ENCODE peak calls at places on chromosome 13, in six cellular contexts. M is A172; Z is stimulated activated CD8-positive, alpha-beta memory T cell treated with anti-CD3 and anti-CD28 coated beads, Interleukin-15, amount 100 ng/mL, for 4 hours; B is stimulated activated effector memory CD8-positive, alpha-beta T cell treated with anti-CD3 and anti-CD28 coated beads, Interleukin-12 subunit alpha, Interleukin-12 subunit beta, amount 100 ng/mL, for 72 hours; Q is glomerular endothelial cell; F is thoracic aorta. G is an unnamed sample.

GRCh38 chr13:98451676-98452105 is 125.2 kb downstream of the STK24 start:
- DNase-seq in M (no peak), Z (no peak), B (no peak), Q (no peak), F (peak; percentile 46), G (no peak)

GRCh38 chr13:30466358-30466714 is 600 bp upstream of the HMGB1 start:
- DNase-seq in M (peak; percentile 21), Z (no peak), B (no peak), Q (no peak), F (no peak), G (peak; percentile 60)

GRCh38 chr13:98556968-98557591 is 19.8 kb downstream of the STK24 start:
- DNase-seq in M (peak; percentile 29), Z (peak; percentile 30), B (no peak), Q (no peak), F (no peak), G (no peak)

GRCh38 chr13:87172166-87172825 is 498.9 kb upstream of the SLITRK5 start:
- DNase-seq in M (no peak), Z (no peak), B (no peak), Q (no peak), F (no peak), G (no peak)

GRCh38 chr13:67120872-67121531 is 109.1 kb downstream of the PCDH9 start:
- DNase-seq in M (no peak), Z (no peak), B (no peak), Q (no peak), F (no peak), G (no peak)

GRCh38 chr13:42894765-42895181 is 97.3 kb downstream of the EPSTI1 start:
- DNase-seq in M (no peak), Z (no peak), B (no peak), Q (peak; percentile 29), F (no peak), G (no peak)

GRCh38 chr13:32228330-32229041 is 86.7 kb downstream of the ZAR1L start:
- DNase-seq in M (peak; percentile 35), Z (no peak), B (no peak), Q (no peak), F (no peak), G (no peak)

GRCh38 chr13:31001647-31002046 is 69.2 kb downstream of the TEX26 start:
- DNase-seq in M (no peak), Z (no peak), B (no peak), Q (no peak), F (no peak), G (no peak)

GRCh38 chr13:76927955-76928354 is 20.4 kb upstream of the ACOD1 start:
- DNase-seq in M (no peak), Z (no peak), B (no peak), Q (no peak), F (no peak), G (no peak)

GRCh38 chr13:63853816-63854215 is 2438.2 kb upstream of the PCDH20 start:
- DNase-seq in M (no peak), Z (no peak), B (no peak), Q (no peak), F (no peak), G (no peak)

GRCh38 chr13:87042946-87043345 is 628.2 kb upstream of the SLITRK5 start:
- DNase-seq in M (peak; percentile 27), Z (no peak), B (no peak), Q (no peak), F (no peak), G (no peak)

GRCh38 chr13:44792096-44792495 is 197.2 kb downstream of the NUFIP1 start:
- DNase-seq in M (no peak), Z (no peak), B (no peak), Q (no peak), F (no peak), G (no peak)

GRCh38 chr13:22103628-22104027 is 432.8 kb downstream of the FGF9 start:
- DNase-seq in M (no peak), Z (no peak), B (no peak), Q (no peak), F (no peak), G (no peak)

GRCh38 chr13:72139192-72139591 is 272.2 kb upstream of the DACH1 start:
- DNase-seq in M (no peak), Z (no peak), B (no peak), Q (no peak), F (no peak), G (no peak)

GRCh38 chr13:111508902-111509509 is 188.6 kb downstream of the TEX29 start:
- DNase-seq in M (no peak), Z (no peak), B (no peak), Q (no peak), F (no peak), G (no peak)

GRCh38 chr13:111904166-111904565 is 162.8 kb upstream of the SOX1 start:
- DNase-seq in M (no peak), Z (no peak), B (no peak), Q (no peak), F (no peak), G (no peak)

GRCh38 chr13:27632648-27633047 is 11.0 kb downstream of the POLR1D start:
- DNase-seq in M (no peak), Z (no peak), B (no peak), Q (no peak), F (no peak), G (no peak)

GRCh38 chr13:34942732-34943674 is 933 bp downstream of the NBEA start:
- DNase-seq in M (peak; percentile 11), Z (no peak), B (no peak), Q (no peak), F (no peak), G (peak; percentile 4)

GRCh38 chr13:70310720-70311119 is 202.5 kb upstream of the KLHL1 start:
- DNase-seq in M (peak; percentile 61), Z (no peak), B (no peak), Q (peak; percentile 47), F (no peak), G (peak; percentile 62)

GRCh38 chr13:57553932-57554331 is 77.6 kb upstream of the PCDH17 start:
- DNase-seq in M (no peak), Z (no peak), B (no peak), Q (no peak), F (no peak), G (no peak)

GRCh38 chr13:46804391-46804815 is 7.4 kb upstream of the ESD start:
- DNase-seq in M (peak; percentile 95), Z (no peak), B (no peak), Q (no peak), F (no peak), G (peak; percentile 91)

GRCh38 chr13:108031859-108032258 is 183.5 kb downstream of the LIG4 start:
- DNase-seq in M (no peak), Z (no peak), B (no peak), Q (no peak), F (no peak), G (no peak)

GRCh38 chr13:107516517-107516916 is 698.8 kb downstream of the LIG4 start:
- DNase-seq in M (no peak), Z (no peak), B (no peak), Q (no peak), F (no peak), G (no peak)

GRCh38 chr13:110331362-110331761 is 24.3 kb downstream of the COL4A2 start:
- DNase-seq in M (no peak), Z (no peak), B (no peak), Q (no peak), F (no peak), G (no peak)

GRCh38 chr13:112103971-112104872 is 37.3 kb downstream of the SOX1 start:
- DNase-seq in M (no peak), Z (no peak), B (no peak), Q (no peak), F (no peak), G (no peak)

GRCh38 chr13:75264611-75265010 is 217.4 kb downstream of the TBC1D4 start:
- DNase-seq in M (peak; percentile 2), Z (no peak), B (no peak), Q (no peak), F (no peak), G (peak; percentile 38)

GRCh38 chr13:64758520-64758919 is 2471.6 kb downstream of the PCDH9 start:
- DNase-seq in M (no peak), Z (no peak), B (no peak), Q (no peak), F (no peak), G (no peak)

GRCh38 chr13:44234566-44234965 is 139.1 kb upstream of the SERP2 start:
- DNase-seq in M (no peak), Z (no peak), B (no peak), Q (no peak), F (no peak), G (no peak)

GRCh38 chr13:80630685-80631121 is 289.8 kb upstream of the SPRY2 start:
- DNase-seq in M (peak; percentile 24), Z (no peak), B (no peak), Q (peak; percentile 64), F (no peak), G (no peak)

G was measured in ACHN.